ENCODE peak calls at places on chromosomes 3 and 15, in four cellular contexts. C is naive thymus-derived CD8-positive, alpha-beta T cell; S is HTR-8/SVneo; V is hypothalamus. W is an unnamed sample.

GRCh38 chr15:99315636-99316035 is 64.4 kb downstream of the LRRC28 start:
- DNase-seq in C (no peak), V (no peak), S (no peak), W (no peak)

GRCh38 chr3:53956591-53956990 is 64.9 kb upstream of the SELENOK start:
- DNase-seq in C (no peak), V (no peak), S (no peak), W (no peak)

GRCh38 chr3:29186982-29187718 is 93.7 kb upstream of the RBMS3 start:
- DNase-seq in V (no peak), S (peak; percentile 41), C (no peak), W (peak; percentile 2)

GRCh38 chr15:66145242-66146182 is 108.0 kb downstream of the MEGF11 start:
- DNase-seq in S (no peak), C (no peak), V (no peak), W (no peak)

GRCh38 chr3:22960326-22960984 is 242.7 kb upstream of the UBE2E2 start:
- DNase-seq in C (no peak), S (peak; percentile 24), V (no peak), W (peak; percentile 15)

GRCh38 chr3:72343078-72343477 is 505.2 kb downstream of the SHQ1 start:
- DNase-seq in S (no peak), C (no peak), V (no peak), W (no peak)

GRCh38 chr3:172089250-172089649 is 49.9 kb downstream of the FNDC3B start:
- DNase-seq in S (no peak), V (no peak), C (no peak), W (no peak)

GRCh38 chr15:76533995-76534394 is 197.4 kb downstream of the ISL2 start:
- DNase-seq in S (no peak), C (no peak), V (no peak), W (no peak)

GRCh38 chr3:77939726-77940125 is 899.8 kb downstream of the ROBO2 start:
- DNase-seq in S (no peak), V (no peak), C (no peak), W (no peak)

GRCh38 chr3:72384602-72385001 is 463.6 kb downstream of the SHQ1 start:
- DNase-seq in V (no peak), S (no peak), C (no peak), W (no peak)

GRCh38 chr15:52233405-52233804 is 42.2 kb upstream of the GNB5 start:
- DNase-seq in V (no peak), C (no peak), S (no peak), W (no peak)

GRCh38 chr15:91307561-91307960 is 207.5 kb downstream of the SV2B start:
- DNase-seq in V (no peak), C (no peak), S (no peak), W (no peak)

GRCh38 chr3:119403201-119403600 is 60.2 kb downstream of the TMEM39A start:
- DNase-seq in S (no peak), C (no peak), V (no peak), W (no peak)

GRCh38 chr15:95449229-95449628 is 881.3 kb upstream of the NR2F2 start:
- DNase-seq in C (no peak), S (no peak), V (no peak), W (no peak)

GRCh38 chr15:51936119-51936478 is 35.5 kb downstream of the LEO1 start:
- DNase-seq in C (no peak), V (no peak), S (no peak), W (no peak)

GRCh38 chr3:108972482-108972881 is 18.8 kb upstream of the GUCA1C start:
- DNase-seq in S (no peak), C (no peak), V (no peak), W (no peak)

GRCh38 chr15:93178371-93178770 is 89.4 kb upstream of the RGMA start:
- DNase-seq in V (no peak), C (no peak), S (no peak), W (no peak)

GRCh38 chr15:48722764-48723661 is 77.5 kb upstream of the FBN1 start:
- DNase-seq in C (no peak), V (no peak), S (peak; percentile 38), W (no peak)

GRCh38 chr15:80404719-80405553 is 754 bp downstream of the ARNT2 start:
- DNase-seq in V (peak; percentile 59), C (no peak), S (peak; percentile 47), W (no peak)

GRCh38 chr3:148975277-148975676 is 16.1 kb upstream of the GYG1 start:
- DNase-seq in S (no peak), V (no peak), C (no peak), W (no peak)

GRCh38 chr3:99396651-99397050 is 241.7 kb upstream of the COL8A1 start:
- DNase-seq in V (no peak), S (no peak), C (no peak), W (no peak)

GRCh38 chr15:34059476-34059875 is 20.5 kb upstream of the AVEN start:
- DNase-seq in C (no peak), V (no peak), S (no peak), W (no peak)

GRCh38 chr15:95259513-95259912 is 1028.2 kb downstream of the MCTP2 start:
- DNase-seq in C (peak; percentile 31), V (peak; percentile 27), S (peak; percentile 29), W (peak; percentile 50)

GRCh38 chr3:185021326-185021725 is 131.5 kb downstream of the C3orf70 start:
- DNase-seq in S (no peak), C (no peak), V (no peak), W (no peak)

GRCh38 chr15:79661411-79661810 is 229.3 kb downstream of the MINAR1 start:
- DNase-seq in V (no peak), C (no peak), S (no peak), W (no peak)

GRCh38 chr15:63870403-63871209 is 36.9 kb upstream of the HERC1 start:
- DNase-seq in C (no peak), V (no peak), S (peak; percentile 80), W (no peak)

W was measured in Panc1.